ENCODE peak calls at places on chromosomes 11 and 22, in five cellular contexts. F is GM12865, G is astrocyte, M is upper lobe of right lung, S is cardiac fibroblast. T is an unnamed sample.

GRCh38 chr22:31090217-31091085 is 9.3 kb downstream of the SMTN start:
- DNase-seq in M (no peak), G (no peak), S (no peak), F (no peak), T (peak; percentile 18)

GRCh38 chr11:64028398-64029115 is 7.2 kb upstream of the FLRT1 start:
- DNase-seq in M (no peak), F (no peak), G (peak; percentile 16), S (peak; percentile 30), T (no peak)

GRCh38 chr11:12744831-12745502 is 70.7 kb downstream of the TEAD1 start:
- DNase-seq in S (no peak), M (no peak), G (no peak), F (no peak), T (no peak)

GRCh38 chr11:10125522-10126133 is 168.4 kb downstream of the SBF2 start:
- DNase-seq in G (peak; percentile 49), M (no peak), F (no peak), S (peak; percentile 55), T (no peak)

GRCh38 chr11:122723576-122723975 is 68.1 kb downstream of the UBASH3B start:
- DNase-seq in G (peak; percentile 60), F (no peak), M (no peak), S (no peak), T (no peak)

GRCh38 chr22:30902496-30903357 is 65.8 kb downstream of the MORC2 start:
- DNase-seq in S (peak; percentile 19), M (peak; percentile 37), F (peak; percentile 49), G (no peak), T (no peak)

GRCh38 chr11:68471360-68472340 is 11.1 kb downstream of the PPP6R3 start:
- DNase-seq in G (peak; percentile 98), F (peak; percentile 13), S (peak; percentile 89), M (no peak), T (peak; percentile 50)

GRCh38 chr22:50282361-50283144 is 12.4 kb upstream of the MAPK11 start:
- DNase-seq in G (peak; percentile 78), M (peak; percentile 91), S (peak; percentile 51), F (no peak), T (no peak)

GRCh38 chr11:22130462-22131053 is 62.3 kb upstream of the ANO5 start:
- DNase-seq in G (no peak), F (no peak), S (no peak), M (no peak), T (no peak)

GRCh38 chr11:94196363-94196762 is 67.7 kb downstream of the PANX1 start:
- DNase-seq in M (no peak), S (no peak), G (no peak), F (no peak), T (no peak)

GRCh38 chr22:19524170-19525115 is at the start of gene CLDN5:
- DNase-seq in G (no peak), F (no peak), M (no peak), S (peak; percentile 36), T (peak; percentile 67)

GRCh38 chr11:104645276-104646018 is 252.8 kb downstream of the CASP12 start:
- DNase-seq in G (no peak), M (no peak), F (no peak), S (no peak), T (no peak)

GRCh38 chr11:78349614-78350013 is 68.0 kb downstream of the GAB2 start:
- DNase-seq in S (peak; percentile 66), M (no peak), G (peak; percentile 33), F (no peak), T (no peak)

GRCh38 chr22:41305646-41306045 is 4.3 kb downstream of the ZC3H7B start:
- DNase-seq in F (no peak), G (peak; percentile 60), M (no peak), S (peak; percentile 48), T (no peak)

GRCh38 chr11:31005202-31005601 is 364.3 kb downstream of the DCDC1 start:
- DNase-seq in F (no peak), S (no peak), G (no peak), M (no peak), T (no peak)

GRCh38 chr11:57903441-57904123 is 120.1 kb upstream of the OR9Q1 start:
- DNase-seq in M (no peak), F (no peak), S (no peak), G (peak; percentile 2), T (no peak)

GRCh38 chr22:43205748-43206514 is 19.0 kb upstream of the TTLL12 start:
- DNase-seq in S (no peak), M (no peak), G (no peak), F (no peak), T (no peak)

GRCh38 chr11:86486261-86487030 is 111.8 kb downstream of the CCDC81 start:
- DNase-seq in F (no peak), M (no peak), G (no peak), S (no peak), T (no peak)

GRCh38 chr11:90448280-90448679 is 225.4 kb upstream of the CHORDC1 start:
- DNase-seq in M (no peak), S (no peak), F (no peak), G (no peak), T (no peak)

GRCh38 chr11:97641988-97642387 is 1252.2 kb downstream of the JRKL start:
- DNase-seq in G (no peak), F (no peak), S (no peak), M (no peak), T (no peak)

GRCh38 chr11:115939726-115940421 is 435.7 kb upstream of the CADM1 start:
- DNase-seq in M (no peak), G (no peak), F (peak; percentile 77), S (no peak), T (no peak)

GRCh38 chr11:69298778-69299461 is 5.0 kb downstream of the MYEOV start:
- DNase-seq in M (peak; percentile 60), S (no peak), G (no peak), F (no peak), T (no peak)

GRCh38 chr11:11608783-11609232 is 13.0 kb downstream of the GALNT18 start:
- DNase-seq in G (peak; percentile 36), S (peak; percentile 19), M (no peak), F (no peak), T (no peak)

GRCh38 chr22:17845340-17845739 is 71.1 kb upstream of the BID start:
- DNase-seq in M (no peak), F (no peak), S (no peak), G (no peak), T (no peak)

GRCh38 chr11:61954106-61955030 is 4.2 kb downstream of the BEST1 start:
- DNase-seq in F (no peak), G (no peak), S (no peak), M (peak; percentile 73), T (no peak)

GRCh38 chr11:61952882-61953281 is 2.7 kb downstream of the BEST1 start:
- DNase-seq in M (no peak), F (no peak), S (no peak), G (no peak), T (no peak)

GRCh38 chr11:61956191-61957027 is 6.3 kb downstream of the BEST1 start:
- DNase-seq in S (no peak), M (peak; percentile 58), G (no peak), F (no peak), T (no peak)

GRCh38 chr11:61955416-61956135 is 5.4 kb downstream of the BEST1 start:
- DNase-seq in S (no peak), G (no peak), F (no peak), M (peak; percentile 81), T (no peak)

DNA sequence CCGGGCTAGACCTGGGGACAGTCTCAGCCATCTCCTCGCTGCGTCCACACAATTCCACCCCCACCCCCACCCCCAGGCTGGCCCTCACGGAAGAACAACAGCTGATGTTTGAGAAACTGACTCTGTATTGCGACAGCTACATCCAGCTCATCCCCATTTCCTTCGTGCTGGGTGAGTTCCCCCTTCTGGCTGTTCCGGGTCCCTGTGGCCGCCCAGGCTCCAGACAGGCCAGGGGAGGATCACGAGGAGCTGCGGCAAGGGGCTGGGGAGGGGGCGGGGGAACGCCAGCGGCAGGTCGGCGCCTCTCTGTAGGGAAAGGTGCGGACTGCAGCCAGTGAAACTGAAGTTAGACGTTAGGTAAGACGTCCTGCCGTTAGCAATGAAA is 4.9 kb downstream of the BEST1 start:
- DNase-seq in F (no peak), S (peak; percentile 92), G (peak; percentile 40), M (peak; percentile 86), T (no peak)
- TF ChIP-seq CTCF in F (no peak), S (peak; percentile 28), G (no peak), M (peak; percentile 12), T (no peak)

GRCh38 chr22:39256979-39257378 is 12.2 kb upstream of the PDGFB start:
- DNase-seq in S (no peak), M (no peak), F (no peak), G (no peak), T (no peak)
- TF ChIP-seq CTCF in S (no peak), M (no peak), F (no peak), G (no peak), T (no peak)

DNA sequence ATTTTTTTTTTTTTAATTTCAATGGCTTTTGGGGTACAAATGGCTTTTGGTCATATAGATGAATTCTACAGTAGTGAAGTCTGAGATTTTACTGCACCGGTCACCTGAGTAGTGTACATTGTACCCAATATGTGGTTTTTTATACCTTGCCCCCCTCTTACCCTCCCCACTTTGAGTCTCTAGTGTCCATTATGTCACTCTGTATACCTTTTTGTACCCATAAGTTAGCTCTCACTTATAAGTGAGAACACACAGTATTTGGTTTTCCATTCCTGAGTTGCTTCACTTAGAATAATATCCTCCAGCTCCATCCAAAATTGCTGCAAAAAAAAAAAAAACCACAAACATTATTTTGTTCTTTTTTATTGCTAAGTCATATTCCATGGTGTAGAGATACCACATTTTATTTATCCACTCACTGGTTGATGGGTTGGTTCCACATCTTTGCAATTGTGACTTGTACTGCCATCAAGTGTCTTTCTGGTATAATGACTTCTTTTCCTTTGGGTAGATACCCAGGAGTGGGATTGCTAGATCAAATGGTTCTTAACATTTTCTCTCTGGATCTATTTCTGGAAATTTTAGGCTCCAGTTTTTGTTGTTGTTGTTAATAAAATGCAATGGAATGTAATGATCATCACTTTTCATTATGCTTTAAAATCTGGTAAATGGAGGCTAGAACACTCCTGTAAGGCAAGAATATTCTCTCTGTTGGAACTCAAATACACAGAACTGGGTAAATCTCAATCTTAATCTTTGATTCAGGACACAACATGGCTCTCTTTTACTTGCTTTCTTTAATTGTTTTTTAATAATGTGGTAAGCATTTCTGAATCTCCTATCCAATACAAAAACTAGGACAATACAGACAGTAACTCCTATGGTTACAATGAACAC is 10.3 kb downstream of the NEAT1 start:
- DNase-seq in S (peak; percentile 71), F (peak; percentile 56), M (no peak), G (no peak), T (no peak)
- TF ChIP-seq CTCF in S (no peak), F (peak; percentile 11), M (peak; percentile 31), G (no peak), T (peak; percentile 45)

GRCh38 chr11:134270250-134270714 is 5.9 kb upstream of the GLB1L3 start:
- DNase-seq in F (peak; percentile 64), M (no peak), S (no peak), G (no peak), T (no peak)
- TF ChIP-seq CTCF in F (peak; percentile 17), M (no peak), S (peak; percentile 7), G (peak; percentile 6), T (peak; percentile 25)

GRCh38 chr11:43986881-43987280 is 44.4 kb downstream of the C11orf96 start:
- DNase-seq in S (no peak), M (no peak), G (no peak), F (no peak), T (no peak)
- TF ChIP-seq CTCF in S (no peak), M (no peak), G (no peak), F (no peak), T (no peak)

T was measured in GM13977.